ENCODE peak calls at places on chromosomes 4 and X, in eight cellular contexts. One of them, this sample, is unnamed.

GRCh38 chr4:8393593-8394038 is 46.9 kb downstream of the ACOX3 start:
- DNase-seq in stomach: no peak
- DNase-seq in transverse colon: peak
- DNase-seq in IMR-90: peak
- DNase-seq in GM12878: no peak
- DNase-seq in thyroid gland: peak
- DNase-seq in tibial nerve: peak
- DNase-seq in adrenal gland: peak
- DNase-seq in this sample: peak

GRCh38 chr4:148094149-148094548 is 348.1 kb downstream of the NR3C2 start:
- DNase-seq in adrenal gland: no peak
- DNase-seq in transverse colon: no peak
- DNase-seq in thyroid gland: no peak
- DNase-seq in stomach: no peak
- DNase-seq in IMR-90: no peak
- DNase-seq in tibial nerve: no peak
- DNase-seq in GM12878: no peak
- DNase-seq in this sample: no peak

GRCh38 chr4:150342945-150343344 is 239.0 kb upstream of the MAB21L2 start:
- DNase-seq in transverse colon: no peak
- DNase-seq in stomach: no peak
- DNase-seq in GM12878: no peak
- DNase-seq in adrenal gland: no peak
- DNase-seq in IMR-90: no peak
- DNase-seq in tibial nerve: no peak
- DNase-seq in thyroid gland: peak
- DNase-seq in this sample: no peak

GRCh38 chrX:44669626-44670025 is 127.0 kb upstream of the FUNDC1 start:
- DNase-seq in tibial nerve: no peak
- DNase-seq in thyroid gland: no peak
- DNase-seq in adrenal gland: no peak
- DNase-seq in stomach: no peak
- DNase-seq in GM12878: no peak
- DNase-seq in IMR-90: no peak
- DNase-seq in transverse colon: no peak
- DNase-seq in this sample: no peak

GRCh38 chr4:148716361-148717063 is 274.3 kb upstream of the NR3C2 start:
- DNase-seq in thyroid gland: peak
- DNase-seq in adrenal gland: no peak
- DNase-seq in transverse colon: no peak
- DNase-seq in IMR-90: no peak
- DNase-seq in tibial nerve: no peak
- DNase-seq in stomach: no peak
- DNase-seq in GM12878: no peak
- DNase-seq in this sample: no peak

GRCh38 chrX:119885554-119886428 is 9.9 kb upstream of the AKAP14 start:
- DNase-seq in transverse colon: no peak
- DNase-seq in tibial nerve: no peak
- DNase-seq in adrenal gland: no peak
- DNase-seq in GM12878: no peak
- DNase-seq in IMR-90: peak
- DNase-seq in thyroid gland: no peak
- DNase-seq in stomach: no peak
- DNase-seq in this sample: no peak

GRCh38 chr4:62871057-62871456 is 1538.2 kb downstream of the TECRL start:
- DNase-seq in IMR-90: no peak
- DNase-seq in adrenal gland: no peak
- DNase-seq in GM12878: no peak
- DNase-seq in tibial nerve: no peak
- DNase-seq in thyroid gland: no peak
- DNase-seq in stomach: no peak
- DNase-seq in transverse colon: no peak
- DNase-seq in this sample: no peak

GRCh38 chr4:658681-659667 is 15.1 kb downstream of the ATP5ME start:
- DNase-seq in adrenal gland: no peak
- DNase-seq in stomach: no peak
- DNase-seq in tibial nerve: no peak
- DNase-seq in thyroid gland: no peak
- DNase-seq in GM12878: no peak
- DNase-seq in IMR-90: no peak
- DNase-seq in transverse colon: no peak
- DNase-seq in this sample: no peak

GRCh38 chr4:108849611-108850406 is 87.0 kb upstream of the ETNPPL start:
- DNase-seq in adrenal gland: no peak
- DNase-seq in tibial nerve: no peak
- DNase-seq in transverse colon: no peak
- DNase-seq in IMR-90: peak
- DNase-seq in GM12878: peak
- DNase-seq in stomach: no peak
- DNase-seq in thyroid gland: peak
- DNase-seq in this sample: no peak

GRCh38 chrX:123080065-123080464 is 104.0 kb upstream of the GRIA3 start:
- DNase-seq in tibial nerve: no peak
- DNase-seq in IMR-90: no peak
- DNase-seq in transverse colon: no peak
- DNase-seq in GM12878: no peak
- DNase-seq in stomach: no peak
- DNase-seq in adrenal gland: no peak
- DNase-seq in thyroid gland: no peak
- DNase-seq in this sample: no peak

GRCh38 chrX:147699061-147699460 is 212.7 kb upstream of the FMR1 start:
- DNase-seq in IMR-90: no peak
- DNase-seq in tibial nerve: no peak
- DNase-seq in thyroid gland: no peak
- DNase-seq in stomach: no peak
- DNase-seq in transverse colon: no peak
- DNase-seq in GM12878: no peak
- DNase-seq in adrenal gland: no peak
- DNase-seq in this sample: no peak

GRCh38 chr4:32142075-32142474 is 1421.9 kb downstream of the PCDH7 start:
- DNase-seq in tibial nerve: no peak
- DNase-seq in thyroid gland: no peak
- DNase-seq in stomach: no peak
- DNase-seq in adrenal gland: no peak
- DNase-seq in transverse colon: no peak
- DNase-seq in IMR-90: no peak
- DNase-seq in GM12878: no peak
- DNase-seq in this sample: no peak

GRCh38 chr4:177554966-177555574 is 112.8 kb upstream of the AGA start:
- DNase-seq in tibial nerve: no peak
- DNase-seq in transverse colon: peak
- DNase-seq in stomach: no peak
- DNase-seq in GM12878: no peak
- DNase-seq in adrenal gland: peak
- DNase-seq in thyroid gland: peak
- DNase-seq in IMR-90: peak
- DNase-seq in this sample: peak

GRCh38 chr4:24472514-24473308 is 111.6 kb downstream of the DHX15 start:
- DNase-seq in stomach: peak
- DNase-seq in transverse colon: peak
- DNase-seq in tibial nerve: peak
- DNase-seq in IMR-90: peak
- DNase-seq in adrenal gland: peak
- DNase-seq in GM12878: no peak
- DNase-seq in thyroid gland: peak
- DNase-seq in this sample: peak
- TF ChIP-seq POLR2A in stomach: no peak
- TF ChIP-seq POLR2A in transverse colon: peak
- TF ChIP-seq POLR2A in tibial nerve: peak
- TF ChIP-seq POLR2A in IMR-90: no peak
- TF ChIP-seq POLR2A in adrenal gland: peak
- TF ChIP-seq POLR2A in GM12878: no peak
- TF ChIP-seq POLR2A in thyroid gland: peak
- TF ChIP-seq POLR2A in this sample: no peak

DNA sequence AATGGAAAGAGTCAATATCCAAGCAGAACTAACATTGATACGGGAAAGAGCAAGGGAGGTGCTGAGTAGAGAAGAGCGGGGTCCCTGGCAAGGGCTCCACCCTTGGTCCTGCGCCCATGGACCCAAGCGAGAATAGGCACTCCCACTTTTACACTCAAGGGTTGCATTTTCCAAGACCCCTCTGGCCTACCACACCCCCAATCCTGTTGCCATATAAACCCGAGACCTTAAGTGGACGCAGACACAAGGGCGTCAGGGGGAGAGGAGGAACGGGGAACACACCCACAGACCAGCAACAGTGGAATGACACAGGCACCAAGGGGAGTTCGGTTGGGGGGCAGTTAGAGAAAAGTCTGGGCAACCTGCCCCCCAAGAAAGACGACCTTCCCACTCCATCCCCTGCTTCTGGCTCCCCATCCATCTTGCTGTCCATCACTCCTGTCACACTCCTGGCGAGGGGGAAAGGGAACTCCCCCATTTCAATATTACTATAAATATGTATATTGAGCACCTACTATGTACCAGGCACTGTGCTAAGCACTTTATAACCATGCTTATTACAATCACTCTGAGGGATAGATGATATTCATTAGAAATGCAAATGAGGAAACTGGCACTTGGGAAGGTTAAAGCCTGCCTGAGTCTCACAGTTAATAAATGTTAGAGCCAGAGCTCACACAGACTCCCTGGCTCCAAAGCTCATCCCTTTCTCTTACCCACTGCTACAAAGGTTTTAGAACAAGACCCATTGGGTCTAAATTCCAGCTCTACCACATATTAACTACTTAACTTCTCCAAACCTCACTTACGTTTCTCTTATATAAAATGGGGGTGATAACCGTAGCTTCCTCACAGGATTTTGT is 51.7 kb downstream of the SCD5 start:
- DNase-seq in stomach: no peak
- DNase-seq in transverse colon: no peak
- DNase-seq in tibial nerve: no peak
- DNase-seq in GM12878: no peak
- DNase-seq in IMR-90: no peak
- DNase-seq in thyroid gland: no peak
- DNase-seq in adrenal gland: no peak
- DNase-seq in this sample: no peak
- TF ChIP-seq POLR2A in stomach: no peak
- TF ChIP-seq POLR2A in transverse colon: no peak
- TF ChIP-seq POLR2A in tibial nerve: no peak
- TF ChIP-seq POLR2A in GM12878: no peak
- TF ChIP-seq POLR2A in IMR-90: no peak
- TF ChIP-seq POLR2A in thyroid gland: no peak
- TF ChIP-seq POLR2A in adrenal gland: no peak
- TF ChIP-seq POLR2A in this sample: no peak

GRCh38 chrX:75155454-75155829 is 641 bp downstream of the ABCB7 start:
- DNase-seq in tibial nerve: no peak
- DNase-seq in thyroid gland: no peak
- DNase-seq in GM12878: no peak
- DNase-seq in transverse colon: no peak
- DNase-seq in IMR-90: peak
- DNase-seq in stomach: no peak
- DNase-seq in adrenal gland: no peak
- DNase-seq in this sample: no peak

GRCh38 chrX:75158054-75158453 is 2.0 kb upstream of the ABCB7 start:
- DNase-seq in adrenal gland: no peak
- DNase-seq in GM12878: no peak
- DNase-seq in thyroid gland: no peak
- DNase-seq in IMR-90: no peak
- DNase-seq in tibial nerve: no peak
- DNase-seq in transverse colon: no peak
- DNase-seq in stomach: no peak
- DNase-seq in this sample: no peak

GRCh38 chrX:75154871-75155270 is 1.2 kb downstream of the ABCB7 start:
- DNase-seq in thyroid gland: no peak
- DNase-seq in GM12878: no peak
- DNase-seq in adrenal gland: no peak
- DNase-seq in stomach: no peak
- DNase-seq in tibial nerve: no peak
- DNase-seq in transverse colon: no peak
- DNase-seq in IMR-90: no peak
- DNase-seq in this sample: no peak

GRCh38 chrX:75156537-75156945 is 458 bp upstream of the ABCB7 start:
- DNase-seq in adrenal gland: no peak
- DNase-seq in GM12878: no peak
- DNase-seq in tibial nerve: no peak
- DNase-seq in stomach: no peak
- DNase-seq in transverse colon: no peak
- DNase-seq in IMR-90: peak
- DNase-seq in thyroid gland: peak
- DNase-seq in this sample: no peak

DNA sequence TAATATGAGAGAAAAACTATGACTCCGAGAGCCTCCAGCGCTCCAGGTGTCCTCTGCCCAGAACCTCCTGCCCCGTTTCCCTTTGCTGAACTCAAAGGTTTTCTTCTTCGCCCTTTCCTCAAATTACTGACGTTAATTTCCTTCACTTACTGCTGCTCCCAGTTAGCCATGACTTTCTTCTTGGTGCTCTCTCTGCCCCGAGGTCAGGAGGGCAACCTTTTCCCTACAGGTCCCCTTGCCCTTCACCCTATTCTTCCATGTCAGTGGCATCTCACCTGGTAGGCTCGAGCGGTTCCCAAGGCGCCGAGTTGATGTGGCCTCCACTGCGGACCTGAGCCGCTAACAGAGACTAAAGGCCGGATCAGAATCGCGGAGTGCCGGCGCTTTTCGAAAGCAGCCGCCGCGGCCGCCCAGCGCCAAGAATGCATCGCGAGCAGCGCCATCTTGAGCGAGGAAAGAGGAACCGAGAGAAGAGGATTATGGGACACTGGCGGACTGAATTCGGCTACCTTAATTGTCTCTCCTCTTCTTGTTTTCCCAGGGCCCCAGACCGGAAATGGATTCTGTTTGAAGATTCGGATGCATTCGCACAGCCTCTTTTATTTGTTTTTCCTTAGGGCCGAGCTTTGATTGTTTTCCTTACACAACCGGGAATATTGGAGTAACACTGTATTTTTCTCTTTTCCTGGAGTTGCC is at the start of gene ABCB7:
- DNase-seq in transverse colon: peak
- DNase-seq in GM12878: peak
- DNase-seq in IMR-90: peak
- DNase-seq in tibial nerve: peak
- DNase-seq in thyroid gland: peak
- DNase-seq in adrenal gland: peak
- DNase-seq in stomach: peak
- DNase-seq in this sample: peak
- TF ChIP-seq POLR2A in transverse colon: peak
- TF ChIP-seq POLR2A in GM12878: peak
- TF ChIP-seq POLR2A in IMR-90: no peak
- TF ChIP-seq POLR2A in tibial nerve: no peak
- TF ChIP-seq POLR2A in thyroid gland: peak
- TF ChIP-seq POLR2A in adrenal gland: peak
- TF ChIP-seq POLR2A in stomach: no peak
- TF ChIP-seq POLR2A in this sample: peak

DNA sequence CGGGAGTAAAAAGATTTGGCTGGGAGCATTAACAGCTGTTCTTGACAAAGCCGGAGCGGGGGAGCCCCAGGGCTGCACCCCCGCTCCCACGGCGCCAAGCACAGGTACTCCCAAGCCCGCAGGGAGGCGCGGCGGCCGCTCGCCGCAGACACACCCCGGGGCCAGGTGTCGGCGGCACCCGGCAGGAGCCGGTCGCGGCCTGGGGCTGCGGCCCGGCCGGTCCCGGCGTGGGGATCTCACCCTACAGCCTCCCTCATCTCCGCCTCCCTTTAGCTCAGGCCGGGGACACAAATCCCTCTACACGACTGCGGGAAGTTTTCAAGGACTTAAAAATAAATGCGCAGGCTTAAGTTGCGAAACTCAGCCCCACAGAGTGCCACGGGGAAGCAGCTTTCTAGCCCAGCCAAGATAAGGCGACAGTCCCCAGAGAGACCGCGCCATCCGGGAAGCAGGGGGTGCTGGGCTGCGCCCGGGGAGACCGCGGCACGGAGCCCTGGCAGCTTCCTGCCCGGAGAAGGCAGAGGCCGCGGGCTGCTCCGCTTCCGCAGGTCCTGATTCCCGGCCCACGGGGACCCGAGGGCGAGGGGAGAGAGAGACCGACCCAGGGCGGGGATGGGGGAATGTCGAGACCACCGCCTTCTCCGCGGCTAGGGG is 473 bp downstream of the SH3RF1 start:
- DNase-seq in IMR-90: no peak
- DNase-seq in tibial nerve: peak
- DNase-seq in stomach: peak
- DNase-seq in adrenal gland: peak
- DNase-seq in GM12878: no peak
- DNase-seq in thyroid gland: peak
- DNase-seq in transverse colon: peak
- DNase-seq in this sample: no peak
- TF ChIP-seq POLR2A in IMR-90: no peak
- TF ChIP-seq POLR2A in tibial nerve: no peak
- TF ChIP-seq POLR2A in stomach: no peak
- TF ChIP-seq POLR2A in adrenal gland: no peak
- TF ChIP-seq POLR2A in GM12878: no peak
- TF ChIP-seq POLR2A in thyroid gland: peak
- TF ChIP-seq POLR2A in transverse colon: no peak
- TF ChIP-seq POLR2A in this sample: no peak